ENCODE peak calls at places on chromosome 2, in four cellular contexts. R is activated CD4-positive, alpha-beta T cell treated with anti-CD3 and anti-CD28 coated beads, Interleukin-2, amount 50 U/mL, for 1 hour; Y is aorta; B is NCI-H1436. Q is an unnamed sample.

GRCh38 chr2:110650346-110650745 is 27.5 kb downstream of the BUB1 start:
- DNase-seq in R (no peak), B (no peak), Y (no peak), Q (no peak)

GRCh38 chr2:39933166-39933565 is 154.1 kb upstream of the THUMPD2 start:
- DNase-seq in B (no peak), Y (no peak), R (no peak), Q (no peak)

GRCh38 chr2:176445831-176446433 is 176.7 kb downstream of the MTX2 start:
- DNase-seq in R (no peak), Y (no peak), B (no peak), Q (no peak)

GRCh38 chr2:27753744-27754588 is 17.6 kb upstream of the MRPL33 start:
- DNase-seq in Y (peak; percentile 92), R (peak; percentile 72), B (peak; percentile 32), Q (peak; percentile 14)

GRCh38 chr2:234678721-234679120 is 181.8 kb upstream of the ARL4C start:
- DNase-seq in Y (no peak), B (no peak), R (no peak), Q (no peak)

GRCh38 chr2:43218221-43218549 is 8.2 kb downstream of the ZFP36L2 start:
- DNase-seq in R (no peak), B (no peak), Y (no peak), Q (no peak)

GRCh38 chr2:45904267-45904921 is 252.9 kb downstream of the PRKCE start:
- DNase-seq in R (no peak), Y (no peak), B (no peak), Q (no peak)

GRCh38 chr2:67309281-67309680 is 87.9 kb upstream of the ETAA1 start:
- DNase-seq in Y (no peak), B (no peak), R (no peak), Q (no peak)

GRCh38 chr2:134466141-134466540 is 212.3 kb downstream of the MGAT5 start:
- DNase-seq in B (peak; percentile 34), R (peak; percentile 37), Y (no peak), Q (no peak)

GRCh38 chr2:232350804-232351685 is 27.5 kb upstream of the ALPP start:
- DNase-seq in R (no peak), B (no peak), Y (peak; percentile 61), Q (no peak)

GRCh38 chr2:223613017-223613950 is 11.1 kb upstream of the SCG2 start:
- DNase-seq in B (peak; percentile 82), R (no peak), Y (peak; percentile 93), Q (no peak)